ENCODE peak calls at places on chromosomes 6 and 20, in five cellular contexts. X is T-helper 1 cell, W is pons, Z is progenitor cell of endocrine pancreas, F is HS-5. C is an unnamed sample.

GRCh38 chr6:64266351-64266821 is 630.8 kb downstream of the PHF3 start:
- DNase-seq in X (no peak), W (no peak), Z (no peak), F (no peak), C (no peak)

GRCh38 chr6:4176907-4177306 is 41.5 kb upstream of the ECI2 start:
- DNase-seq in X (no peak), W (no peak), Z (no peak), F (no peak), C (no peak)

GRCh38 chr20:47677314-47678129 is 107.8 kb downstream of the SULF2 start:
- DNase-seq in X (peak), W (no peak), Z (peak), F (no peak), C (peak)

GRCh38 chr20:37992802-37993538 is 40.3 kb downstream of the TTI1 start:
- DNase-seq in X (no peak), W (no peak), Z (no peak), F (peak), C (no peak)

GRCh38 chr6:157510329-157511188 is 129.6 kb downstream of the ZDHHC14 start:
- DNase-seq in X (no peak), W (no peak), Z (no peak), F (no peak), C (no peak)

GRCh38 chr6:76790045-76790796 is 673.1 kb downstream of the HTR1B start:
- DNase-seq in X (no peak), W (no peak), Z (no peak), F (no peak), C (no peak)

GRCh38 chr6:90295854-90296345 is 743 bp downstream of the BACH2 start:
- DNase-seq in X (peak), W (peak), Z (peak), F (peak), C (no peak)

GRCh38 chr6:28695671-28696537 is 170.2 kb downstream of the GPX5 start:
- DNase-seq in X (no peak), W (peak), Z (no peak), F (peak), C (no peak)

GRCh38 chr20:62523473-62524203 is 47.8 kb upstream of the GATA5 start:
- DNase-seq in X (no peak), W (no peak), Z (no peak), F (no peak), C (peak)

GRCh38 chr6:108550256-108550655 is 10.5 kb upstream of the FOXO3 start:
- DNase-seq in X (no peak), W (no peak), Z (no peak), F (no peak), C (no peak)

GRCh38 chr6:74925683-74926082 is 280.2 kb downstream of the COL12A1 start:
- DNase-seq in X (no peak), W (no peak), Z (no peak), F (no peak), C (no peak)

GRCh38 chr6:16533210-16533609 is 228.1 kb downstream of the ATXN1 start:
- DNase-seq in X (no peak), W (no peak), Z (no peak), F (no peak), C (no peak)

GRCh38 chr6:105317607-105318533 is 85.0 kb downstream of the PREP start:
- DNase-seq in X (no peak), W (no peak), Z (no peak), F (no peak), C (peak)

GRCh38 chr20:50278377-50278683 is 87.7 kb downstream of the CEBPB start:
- DNase-seq in X (no peak), W (no peak), Z (no peak), F (no peak), C (no peak)

GRCh38 chr6:75735491-75736186 is 13.4 kb upstream of the MYO6 start:
- DNase-seq in X (no peak), W (no peak), Z (no peak), F (no peak), C (no peak)

GRCh38 chr6:137316626-137317025 is 97.4 kb upstream of the IFNGR1 start:
- DNase-seq in X (no peak), W (no peak), Z (no peak), F (no peak), C (no peak)

C was measured in Caco-2.